ENCODE peak calls at places on chromosome 14, in nine cellular contexts. Y is MCF 10A; P is CD4-positive, alpha-beta T cell; O is uterus; Q is B cell; Z is NB4; V is thoracic aorta; B is RWPE1; R is AG09319. T is an unnamed sample.

GRCh38 chr14:74309125-74309654 is 6.5 kb upstream of the ABCD4 start:
- DNase-seq in Z (no peak), V (no peak), R (no peak), B (no peak), O (no peak), Y (no peak), P (no peak), Q (no peak), T (no peak)

GRCh38 chr14:80978403-80978802 is 23.0 kb downstream of the TSHR start:
- DNase-seq in Z (no peak), Q (no peak), B (no peak), R (no peak), O (no peak), Y (no peak), V (no peak), P (no peak), T (no peak)

GRCh38 chr14:83816755-83817154 is 1713.2 kb upstream of the FLRT2 start:
- DNase-seq in V (no peak), Y (no peak), R (peak; percentile 90), P (no peak), O (no peak), B (no peak), Z (no peak), Q (no peak), T (no peak)

GRCh38 chr14:69298131-69299071 is 38.4 kb downstream of the GALNT16 start:
- DNase-seq in Q (no peak), R (no peak), Z (no peak), Y (no peak), O (no peak), B (no peak), V (no peak), P (no peak), T (no peak)

GRCh38 chr14:56807586-56808168 is 2.6 kb downstream of the OTX2 start:
- DNase-seq in V (no peak), B (no peak), Y (no peak), Z (no peak), R (no peak), O (no peak), P (no peak), Q (no peak), T (no peak)

GRCh38 chr14:99260652-99261551 is 11.1 kb downstream of the BCL11B start:
- DNase-seq in Z (no peak), P (peak; percentile 59), Y (no peak), R (no peak), B (no peak), Q (no peak), O (no peak), V (no peak), T (no peak)

GRCh38 chr14:105197274-105197673 is 16.2 kb upstream of the NUDT14 start:
- DNase-seq in Z (peak; percentile 73), Y (peak; percentile 83), V (no peak), B (no peak), R (peak; percentile 31), P (no peak), O (no peak), Q (peak; percentile 60), T (no peak)

GRCh38 chr14:55780156-55780946 is 200.3 kb downstream of the KTN1 start:
- DNase-seq in O (no peak), Q (no peak), V (peak; percentile 21), B (peak; percentile 76), R (peak; percentile 55), Y (peak; percentile 82), P (no peak), Z (no peak), T (peak; percentile 35)

GRCh38 chr14:33964599-33965317 is 13.9 kb upstream of the EGLN3 start:
- DNase-seq in V (no peak), Q (no peak), B (no peak), P (no peak), O (no peak), R (no peak), Y (no peak), Z (no peak), T (no peak)

GRCh38 chr14:80395031-80395430 is 183.7 kb upstream of the DIO2 start:
- DNase-seq in V (no peak), Q (no peak), B (no peak), O (no peak), Z (no peak), Y (no peak), R (peak; percentile 10), P (no peak), T (no peak)

GRCh38 chr14:35404496-35405303 is at the start of gene NFKBIA:
- DNase-seq in B (peak; percentile 85), Y (peak; percentile 88), O (peak; percentile 93), Q (peak; percentile 98), R (no peak), Z (peak; percentile 94), V (no peak), P (peak; percentile 94), T (peak; percentile 72)

GRCh38 chr14:61643546-61643945 is 51.8 kb upstream of the HIF1A start:
- DNase-seq in P (no peak), Q (no peak), R (no peak), O (no peak), V (no peak), B (no peak), Z (no peak), Y (no peak), T (no peak)

GRCh38 chr14:104982548-104983230 is 2.9 kb upstream of the CLBA1 start:
- DNase-seq in B (no peak), O (no peak), V (no peak), Z (no peak), Q (no peak), R (no peak), Y (peak; percentile 42), P (no peak), T (no peak)

GRCh38 chr14:71698698-71699097 is 233.5 kb upstream of the RGS6 start:
- DNase-seq in Z (no peak), Y (no peak), V (no peak), B (no peak), O (no peak), R (no peak), P (no peak), Q (no peak), T (no peak)

GRCh38 chr14:68574906-68575305 is 218.0 kb downstream of the ZFP36L1 start:
- DNase-seq in R (no peak), B (no peak), P (no peak), O (no peak), Y (no peak), Z (no peak), V (no peak), Q (no peak), T (no peak)

DNA sequence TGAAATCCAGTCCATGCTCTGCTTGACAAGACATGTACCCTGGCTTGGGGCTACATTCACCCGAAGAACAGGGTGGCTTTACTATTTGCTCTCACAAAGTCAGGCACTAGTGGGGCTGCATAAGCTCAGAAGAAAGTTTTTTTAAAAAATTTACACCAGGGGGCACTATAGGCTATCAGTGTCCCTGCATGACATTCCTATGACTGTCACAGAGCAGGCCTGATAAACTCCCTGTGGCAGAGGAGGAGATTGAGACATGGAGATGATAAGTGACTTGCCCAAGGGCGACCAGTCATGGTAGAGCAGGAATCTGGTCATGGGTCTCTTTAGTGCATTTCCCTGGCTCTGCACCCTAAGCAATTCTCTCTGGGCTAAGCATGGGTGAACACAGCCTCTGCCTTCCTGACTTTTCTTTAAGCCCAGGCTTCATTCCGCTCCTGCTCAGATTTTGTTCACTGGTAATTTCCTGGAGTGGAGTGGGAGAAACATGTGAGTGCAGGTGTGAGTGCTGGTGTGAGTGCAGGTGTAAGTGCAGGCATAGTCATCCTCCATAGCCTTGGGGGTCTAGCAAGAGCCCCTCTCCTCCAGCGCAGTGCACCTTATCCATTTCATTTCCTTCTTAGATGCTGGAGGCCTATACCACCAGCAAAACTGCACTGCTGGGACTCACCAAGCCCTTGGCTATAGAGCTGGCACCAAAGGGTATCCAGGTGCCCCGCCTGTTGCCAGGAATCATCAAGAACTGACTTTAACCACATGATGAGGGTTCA is 91.6 kb downstream of the DHRS2 start:
- DNase-seq in B (peak; percentile 44), O (no peak), Q (no peak), R (no peak), Z (peak; percentile 60), V (no peak), Y (peak; percentile 51), P (no peak), T (no peak)
- TF ChIP-seq CTCF in B (no peak), O (no peak), Q (no peak), R (peak; percentile 29), Z (peak; percentile 25), V (no peak), Y (peak; percentile 49), P (no peak), T (no peak)

DNA sequence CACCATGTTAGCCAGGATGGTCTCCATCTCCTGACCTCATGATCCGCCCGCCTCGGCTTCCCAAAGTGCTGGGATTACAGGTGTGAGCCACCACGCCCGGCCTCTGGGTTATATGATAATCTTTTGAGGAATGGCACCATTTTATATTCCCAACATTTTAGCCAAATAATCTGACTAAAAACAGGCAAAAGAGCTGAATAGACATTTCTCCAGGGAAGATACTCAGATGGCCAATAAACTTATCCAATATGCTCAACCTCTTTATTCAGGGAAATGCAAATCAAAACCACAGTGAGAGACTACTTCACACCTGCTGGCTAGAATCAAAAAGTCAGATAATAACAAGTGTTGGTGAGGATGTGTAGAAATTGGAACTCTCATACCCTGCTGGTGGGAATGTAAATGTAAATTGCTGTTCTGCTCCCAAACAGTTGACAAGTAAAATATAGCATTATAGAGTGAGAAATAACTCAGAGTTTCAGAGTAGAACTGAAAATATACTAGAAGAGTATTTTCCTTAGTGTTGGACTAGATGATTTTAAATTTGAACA is 80.0 kb downstream of the RCOR1 start:
- DNase-seq in R (no peak), Y (no peak), B (no peak), Q (no peak), O (no peak), Z (no peak), P (no peak), V (no peak), T (no peak)
- TF ChIP-seq CTCF in R (no peak), Y (no peak), B (no peak), Q (no peak), O (no peak), Z (no peak), P (no peak), V (no peak), T (no peak)

DNA sequence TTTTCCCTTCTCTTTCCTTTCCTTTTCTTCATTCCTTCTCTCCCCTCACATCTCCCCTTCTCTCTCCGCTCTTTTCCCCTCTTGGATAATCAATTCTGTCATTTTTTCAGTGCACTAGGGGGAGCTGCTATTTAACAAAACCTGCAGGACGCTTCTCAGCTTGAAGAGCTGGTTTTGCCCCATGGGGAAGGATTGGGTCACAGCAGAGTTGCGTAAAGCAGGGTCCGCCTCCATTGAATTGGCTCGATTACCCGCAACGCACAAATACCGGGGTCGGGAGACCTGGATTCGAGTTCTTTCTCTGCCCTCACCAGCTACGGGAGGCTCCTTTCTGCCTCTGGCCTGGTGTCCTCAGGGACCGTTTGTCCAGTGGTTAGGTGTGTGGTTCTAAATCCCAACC is 42.1 kb upstream of the CHGA start:
- DNase-seq in B (peak; percentile 72), Z (peak; percentile 90), Q (no peak), Y (peak; percentile 80), O (no peak), V (no peak), P (no peak), R (no peak), T (no peak)
- TF ChIP-seq CTCF in B (no peak), Z (peak; percentile 38), Q (no peak), Y (peak; percentile 59), O (no peak), V (no peak), P (no peak), R (peak; percentile 8), T (no peak)

DNA sequence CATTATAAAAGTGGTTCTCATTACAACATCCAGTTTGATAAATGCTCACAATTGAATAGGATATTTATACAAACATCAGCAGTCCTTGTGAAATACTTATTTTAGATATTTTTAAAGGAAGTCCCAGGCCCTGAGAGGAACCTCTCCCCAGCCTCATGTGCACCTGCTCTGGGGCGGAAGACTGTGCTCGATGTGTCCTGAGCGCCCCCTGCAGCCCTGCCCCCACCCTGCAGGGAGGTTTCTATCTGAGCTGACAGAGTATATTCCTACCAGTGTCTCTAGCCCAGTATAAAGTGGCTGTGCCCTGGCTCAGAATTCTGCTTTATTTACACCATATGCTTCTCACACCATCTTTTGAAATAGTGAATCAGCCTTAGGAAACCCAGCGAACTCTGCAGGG is 1349.1 kb downstream of the TMEM121 start:
- DNase-seq in Z (peak; percentile 69), Y (peak; percentile 27), O (no peak), Q (peak; percentile 75), V (no peak), P (peak; percentile 41), B (no peak), R (no peak), T (no peak)
- TF ChIP-seq CTCF in Z (peak; percentile 61), Y (peak; percentile 49), O (no peak), Q (peak; percentile 79), V (no peak), P (peak; percentile 32), B (no peak), R (no peak), T (no peak)